ENCODE peak calls at places on chromosomes 13 and 19, in four cellular contexts. D is GM23338, C is mucosa of descending colon, J is DND-41. F is an unnamed sample. For H3K4me1 and H3K36me3, the result is how much of the 10 kb centered on the place peaks cover.

GRCh38 chr19:38517321-38517720 is 83.8 kb downstream of the RYR1 start:
- DNase-seq in C (no peak), J (no peak), D (no peak), F (no peak)

GRCh38 chr13:89375839-89376238 is 1704.7 kb downstream of the SLITRK5 start:
- DNase-seq in D (no peak), J (no peak), C (no peak), F (no peak)

GRCh38 chr13:59734393-59734792 is 429.3 kb downstream of the DIAPH3 start:
- DNase-seq in D (no peak), J (no peak), C (no peak), F (no peak)

GRCh38 chr19:36009220-36009619 is 607 bp upstream of the SYNE4 start:
- DNase-seq in J (no peak), D (peak), C (peak), F (peak)

GRCh38 chr13:18921063-18921462 is 260.6 kb downstream of the TUBA3C start:
- DNase-seq in J (no peak), D (no peak), C (no peak), F (no peak)

GRCh38 chr13:53238241-53238640 is 209.6 kb downstream of the OLFM4 start:
- DNase-seq in C (no peak), J (no peak), D (peak), F (no peak)

GRCh38 chr19:16896098-16896912 is 7.5 kb downstream of the F2RL3 start:
- DNase-seq in C (peak), J (no peak), D (peak), F (peak)

GRCh38 chr19:42323852-42324654 is 1.4 kb upstream of the MEGF8 start:
- DNase-seq in C (peak), D (peak), J (no peak), F (peak)

GRCh38 chr13:62551588-62551987 is 1135.9 kb upstream of the PCDH20 start:
- DNase-seq in J (no peak), D (no peak), C (no peak), F (no peak)

GRCh38 chr13:88541993-88542392 is 870.8 kb downstream of the SLITRK5 start:
- DNase-seq in D (no peak), C (no peak), J (no peak), F (no peak)

GRCh38 chr13:21672811-21673591 is 2.1 kb downstream of the FGF9 start:
- DNase-seq in C (peak), D (no peak), J (no peak), F (no peak)

GRCh38 chr19:34276614-34277013 is 22.3 kb downstream of the GARRE1 start:
- DNase-seq in J (no peak), C (no peak), D (no peak), F (no peak)

GRCh38 chr13:37136633-37137032 is 31.2 kb upstream of the CSNK1A1L start:
- DNase-seq in J (no peak), C (no peak), D (no peak), F (no peak)

GRCh38 chr19:1133471-1133929 is 29.7 kb downstream of the GPX4 start:
- DNase-seq in D (peak), C (peak), J (peak), F (no peak)

GRCh38 chr19:29845576-29846176 is 33.9 kb downstream of the CCNE1 start:
- DNase-seq in C (peak), D (peak), J (no peak), F (peak)

GRCh38 chr13:113468461-113469147 is 15.3 kb upstream of the ADPRHL1 start:
- DNase-seq in D (no peak), C (no peak), J (no peak), F (no peak)

GRCh38 chr19:17346109-17346671 is 8.8 kb downstream of the GTPBP3 start:
- DNase-seq in J (peak), C (peak), D (peak), F (peak)

GRCh38 chr13:67147257-67148218 is 82.6 kb downstream of the PCDH9 start:
- DNase-seq in J (no peak), C (no peak), D (peak), F (no peak)

GRCh38 chr13:36275190-36276002 is 22.2 kb downstream of the CCDC169 start:
- DNase-seq in C (no peak), J (peak), D (peak), F (no peak)

GRCh38 chr19:34254552-34255432 is at the start of gene GARRE1:
- DNase-seq in D (peak), J (peak), C (peak), F (peak)

GRCh38 chr13:62710766-62711165 is 1295.1 kb upstream of the PCDH20 start:
- DNase-seq in C (no peak), J (no peak), D (no peak), F (no peak)

GRCh38 chr19:39074942-39075341 is 9.2 kb upstream of the ACP7 start:
- DNase-seq in C (no peak), J (no peak), D (no peak), F (no peak)

GRCh38 chr13:30845297-30846214 is 60.5 kb upstream of the MEDAG start:
- DNase-seq in C (no peak), D (no peak), J (no peak), F (no peak)

GRCh38 chr19:9940778-9941177 is 4.5 kb upstream of the OLFM2 start:
- DNase-seq in C (no peak), D (no peak), J (no peak), F (no peak)

GRCh38 chr19:16920816-16921529 is 32.2 kb downstream of the F2RL3 start:
- DNase-seq in C (no peak), J (no peak), D (no peak), F (no peak)

GRCh38 chr19:1037553-1038115 is 2.3 kb upstream of the ABCA7 start:
- DNase-seq in J (no peak), D (no peak), C (peak), F (peak)

GRCh38 chr13:90533866-90534265 is 813.6 kb upstream of the MIR17HG start:
- DNase-seq in C (no peak), J (no peak), D (no peak), F (no peak)

GRCh38 chr13:101499406-101499805 is 46.9 kb downstream of the ITGBL1 start:
- DNase-seq in D (no peak), C (no peak), J (no peak), F (no peak)

GRCh38 chr19:18701250-18701608 is 17.7 kb downstream of the CRTC1 start:
- DNase-seq in J (no peak), D (no peak), C (no peak), F (no peak)

GRCh38 chr13:98476106-98476505 is 100.8 kb downstream of the STK24 start:
- DNase-seq in J (no peak), D (peak), C (no peak), F (no peak)

GRCh38 chr19:42850981-42851717 is 28.4 kb downstream of the PSG1 start:
- DNase-seq in C (no peak), D (no peak), J (no peak), F (no peak)

GRCh38 chr19:47581605-47582319 is 8.8 kb upstream of the ZNF541 start:
- DNase-seq in D (no peak), C (no peak), J (no peak), F (no peak)

GRCh38 chr13:70034280-70034679 is 73.3 kb upstream of the ATXN8OS start:
- DNase-seq in J (no peak), C (no peak), D (no peak), F (no peak)

GRCh38 chr19:6925801-6926751 is 38.7 kb downstream of the ADGRE1 start:
- DNase-seq in J (no peak), C (no peak), D (peak), F (no peak)

GRCh38 chr13:76647550-76647949 is 238.7 kb downstream of the KCTD12 start:
- DNase-seq in D (no peak), J (no peak), C (no peak), F (no peak)

GRCh38 chr19:39913682-39914333 is 20.6 kb downstream of the FCGBP start:
- DNase-seq in D (no peak), J (no peak), C (peak), F (peak)

GRCh38 chr13:51034906-51035305 is 76.2 kb downstream of the C13orf42 start:
- DNase-seq in J (no peak), D (no peak), C (no peak), F (no peak)

DNA sequence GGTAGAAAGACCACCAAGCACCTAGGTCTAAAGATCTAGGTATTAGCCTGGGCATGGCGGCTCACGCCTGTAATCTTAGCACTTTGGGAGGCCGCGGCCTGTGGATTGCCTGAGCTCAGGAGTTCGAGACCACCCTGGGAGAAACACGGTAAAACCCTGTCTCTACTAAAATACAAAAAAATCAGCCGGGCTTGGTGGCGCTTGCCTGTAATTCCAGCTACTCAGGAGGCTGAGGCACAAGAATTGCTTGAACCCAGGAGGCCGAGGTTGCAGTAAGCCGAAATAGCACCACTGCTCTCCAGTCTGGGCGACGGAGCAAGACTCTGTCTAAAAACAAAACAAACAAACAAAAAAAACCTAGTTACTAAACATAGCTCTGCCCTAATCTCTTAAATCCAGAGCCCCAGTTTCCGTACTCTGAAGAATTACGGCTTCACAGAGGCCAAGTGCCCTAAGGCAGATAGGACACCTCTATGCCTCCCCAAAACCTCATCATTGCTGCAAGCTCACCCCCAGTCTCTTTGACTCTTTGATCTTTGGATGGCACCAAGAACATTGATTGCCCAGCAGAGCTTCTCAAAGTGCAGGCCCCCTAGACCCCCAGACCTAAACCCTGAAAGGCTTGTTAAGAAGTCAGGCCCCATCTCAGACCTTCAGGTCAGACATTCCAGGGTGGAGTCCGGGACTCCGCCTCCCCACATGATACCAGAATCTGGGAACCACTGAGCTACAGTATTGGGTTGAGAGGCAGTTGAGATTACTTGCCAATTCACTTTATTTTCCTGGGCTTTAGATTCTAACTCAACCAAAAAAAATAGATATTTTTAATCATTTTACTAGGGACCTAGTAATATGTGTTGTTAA is 2.8 kb downstream of the COL4A2 start:
- DNase-seq in D (no peak), C (no peak), J (no peak), F (no peak)
- H3K4me1 ChIP-seq in D (under half), C (under half), J (under half), F (half or more)

GRCh38 chr13:106095406-106095805 is 440.1 kb downstream of the EFNB2 start:
- DNase-seq in J (no peak), D (no peak), C (no peak), F (no peak)
- TF ChIP-seq CTCF in J (no peak), D (no peak), C (no peak), F (no peak)

GRCh38 chr19:23381114-23381513 is 14.2 kb downstream of the ZNF91 start:
- DNase-seq in J (no peak), C (no peak), D (no peak), F (no peak)

GRCh38 chr19:23382955-23383354 is 12.3 kb downstream of the ZNF91 start:
- DNase-seq in J (no peak), D (no peak), C (no peak), F (no peak)

GRCh38 chr19:23385404-23385803 is 9.9 kb downstream of the ZNF91 start:
- DNase-seq in J (no peak), D (no peak), C (no peak), F (no peak)

GRCh38 chr19:23384166-23384565 is 11.1 kb downstream of the ZNF91 start:
- DNase-seq in C (no peak), J (no peak), D (no peak), F (no peak)

DNA sequence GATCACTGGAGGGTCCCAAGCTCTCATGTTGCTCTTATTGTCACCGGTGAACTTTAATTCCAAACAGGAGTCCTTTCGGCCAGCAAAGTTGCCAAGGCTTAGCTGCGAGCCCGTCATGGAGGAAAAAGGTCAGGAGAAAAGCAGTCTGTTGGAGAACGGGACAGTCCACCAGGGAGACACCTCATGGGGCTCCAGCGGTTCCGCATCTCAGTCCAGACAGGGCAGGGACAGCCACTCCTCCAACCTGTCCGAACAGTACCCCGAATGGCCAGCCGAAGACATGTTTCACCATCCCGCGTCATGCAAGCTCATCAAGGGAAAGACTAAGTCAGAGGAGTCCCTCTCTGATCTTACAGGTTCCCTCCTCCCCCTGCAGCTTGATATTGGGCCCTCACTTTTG is 10.4 kb downstream of the ZNF91 start:
- DNase-seq in J (no peak), C (no peak), D (no peak), F (no peak)
- H3K36me3 ChIP-seq in J (half or more), C (under half), D (under half), F (half or more)

GRCh38 chr13:44359983-44360375 is 13.6 kb upstream of the SERP2 start:
- DNase-seq in J (no peak), C (no peak), D (no peak), F (no peak)
- H3K4me1 ChIP-seq in J (under half), C (under half), D (under half), F (under half)

GRCh38 chr19:57389730-57390598 is at the start of gene ZNF548:
- DNase-seq in J (peak), D (peak), C (peak), F (peak)
- TF ChIP-seq CTCF in J (peak), D (no peak), C (no peak), F (peak)

DNA sequence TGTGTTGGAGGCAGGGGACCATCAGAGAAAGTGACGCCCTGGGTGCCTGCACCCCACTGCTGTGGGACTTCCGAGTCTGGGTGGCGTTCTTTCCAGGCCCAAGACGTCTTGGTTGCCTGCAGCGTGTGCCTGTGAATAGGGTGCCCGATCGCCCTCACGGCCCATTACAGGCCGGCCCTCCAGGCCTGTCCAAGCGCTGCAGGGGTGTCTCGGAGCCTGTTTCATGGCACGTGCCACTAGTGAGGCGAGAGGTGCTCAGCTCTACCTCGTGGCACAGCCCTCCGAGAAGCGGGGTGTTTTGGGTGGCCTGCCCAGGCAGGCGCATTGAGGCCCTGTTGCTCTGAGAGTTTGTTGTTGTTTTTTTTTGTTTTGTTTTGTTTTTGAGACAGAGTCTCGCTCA is 30.1 kb downstream of the DOT1L start:
- DNase-seq in D (no peak), C (no peak), J (no peak), F (no peak)
- H3K36me3 ChIP-seq in D (under half), C (under half), J (half or more), F (half or more)